ENCODE peak calls at places on chromosome 12, in eight cellular contexts. N, D, G, S, Q, R, M and W are unnamed samples.

GRCh38 chr12:111440631-111441030 is 34.9 kb downstream of the SH2B3 start:
- DNase-seq in R (no peak), Q (no peak), M (no peak), N (no peak), D (no peak), S (no peak), G (no peak), W (no peak)

GRCh38 chr12:118102070-118102469 is 1.7 kb downstream of the VSIG10 start:
- DNase-seq in M (no peak), G (peak), S (no peak), R (peak), N (no peak), D (no peak), Q (peak), W (no peak)

GRCh38 chr12:101877816-101878811 is 734 bp downstream of the DRAM1 start:
- DNase-seq in Q (no peak), M (peak), S (no peak), N (peak), D (peak), R (peak), G (no peak), W (no peak)

GRCh38 chr12:124742111-124742510 is 121.6 kb downstream of the SCARB1 start:
- DNase-seq in S (no peak), M (no peak), N (no peak), R (no peak), D (no peak), G (no peak), Q (no peak), W (no peak)

GRCh38 chr12:40202095-40203059 is 22.4 kb upstream of the LRRK2 start:
- DNase-seq in N (no peak), D (no peak), G (no peak), S (no peak), M (no peak), R (no peak), Q (no peak), W (no peak)

GRCh38 chr12:48998497-48999353 is 450 bp downstream of the DDN start:
- DNase-seq in R (no peak), S (no peak), G (no peak), N (no peak), D (no peak), Q (peak), M (no peak), W (no peak)

GRCh38 chr12:122517877-122518276 is 8.9 kb downstream of the RSRC2 start:
- DNase-seq in S (peak), R (no peak), N (no peak), M (no peak), G (no peak), D (no peak), Q (peak), W (no peak)

GRCh38 chr12:27899151-27899661 is 73.3 kb downstream of the PTHLH start:
- DNase-seq in D (peak), Q (peak), N (no peak), S (peak), R (no peak), M (no peak), G (no peak), W (no peak)

GRCh38 chr12:128973883-128974681 is 120.8 kb downstream of the GLT1D1 start:
- DNase-seq in R (no peak), G (no peak), N (no peak), S (no peak), M (no peak), Q (no peak), D (no peak), W (no peak)

GRCh38 chr12:104215638-104216297 is at the start of gene TXNRD1:
- DNase-seq in R (peak), N (peak), G (peak), M (peak), Q (peak), D (peak), S (peak), W (peak)

GRCh38 chr12:116323696-116324386 is 46.3 kb upstream of the MED13L start:
- DNase-seq in G (no peak), D (no peak), Q (no peak), M (no peak), S (no peak), N (no peak), R (no peak), W (no peak)

GRCh38 chr12:99154264-99154982 is 493.1 kb upstream of the GARIN6 start:
- DNase-seq in R (no peak), G (no peak), D (no peak), Q (no peak), M (no peak), N (no peak), S (no peak), W (no peak)

GRCh38 chr12:67925551-67925950 is 63.7 kb upstream of the IFNG-AS1 start:
- DNase-seq in N (no peak), M (no peak), D (no peak), G (no peak), S (no peak), Q (no peak), R (no peak), W (no peak)

GRCh38 chr12:143964-144649 is 69.8 kb downstream of the SLC6A12 start:
- DNase-seq in S (no peak), M (no peak), D (no peak), N (no peak), Q (no peak), G (no peak), R (no peak), W (no peak)

GRCh38 chr12:15563683-15564082 is 225.5 kb downstream of the EPS8 start:
- DNase-seq in Q (peak), R (no peak), S (peak), D (peak), N (peak), G (no peak), M (peak), W (no peak)

GRCh38 chr12:16155938-16156337 is 121.5 kb downstream of the SLC15A5 start:
- DNase-seq in S (peak), R (no peak), Q (no peak), M (no peak), G (no peak), N (no peak), D (no peak), W (no peak)

GRCh38 chr12:114415525-114415868 is 9.6 kb upstream of the TBX5 start:
- DNase-seq in Q (no peak), S (no peak), D (no peak), M (no peak), R (no peak), G (no peak), N (no peak), W (no peak)

GRCh38 chr12:114414866-114415524 is 9.1 kb upstream of the TBX5 start:
- DNase-seq in R (no peak), G (no peak), M (no peak), D (no peak), Q (peak), S (no peak), N (no peak), W (no peak)

GRCh38 chr12:114416028-114416427 is 10.1 kb upstream of the TBX5 start:
- DNase-seq in D (no peak), Q (no peak), R (no peak), N (no peak), M (no peak), S (no peak), G (no peak), W (no peak)

GRCh38 chr12:114412825-114413749 is 7.1 kb upstream of the TBX5 start:
- DNase-seq in Q (peak), S (no peak), R (no peak), M (no peak), N (no peak), G (no peak), D (no peak), W (no peak)

GRCh38 chr12:114414031-114414865 is 8.3 kb upstream of the TBX5 start:
- DNase-seq in M (no peak), G (no peak), S (no peak), Q (peak), N (no peak), D (no peak), R (no peak), W (no peak)
- H3K4me3 ChIP-seq in M (no peak), G (no peak), S (no peak), Q (peak), N (no peak), D (no peak), R (no peak), W (no peak)

DNA sequence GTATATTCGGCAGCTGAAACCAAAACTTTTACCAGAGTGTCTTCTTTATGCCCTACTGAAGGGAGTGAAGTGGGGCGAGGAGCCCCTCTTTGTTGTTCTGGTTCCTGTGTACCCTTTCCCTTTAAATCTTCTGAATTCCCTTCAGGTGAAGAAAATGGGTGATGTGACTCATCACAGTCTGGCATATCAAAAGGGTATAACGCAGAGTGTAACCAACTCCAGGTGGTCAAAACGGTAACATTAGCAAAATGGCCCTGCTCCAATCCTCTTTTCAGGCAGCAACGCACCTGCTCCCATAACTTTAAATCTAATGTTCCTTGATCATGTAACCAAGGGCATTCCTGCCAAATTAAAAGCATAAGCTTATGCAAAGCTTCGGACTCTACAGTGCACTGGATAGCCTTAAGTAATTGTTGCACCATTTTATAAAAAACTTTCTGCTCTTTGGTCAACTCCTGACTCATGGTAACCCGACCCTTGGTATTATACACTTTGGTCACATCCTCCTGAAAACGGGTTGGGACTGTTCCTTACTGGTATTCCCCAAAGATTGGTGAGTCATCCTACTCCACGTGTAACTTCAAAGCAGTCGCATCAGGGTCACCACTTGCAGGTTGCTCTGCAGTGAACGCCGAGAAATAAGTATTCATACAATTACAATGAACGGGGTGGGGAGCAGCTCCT is 83.1 kb downstream of the KCNMB4 start:
- DNase-seq in G (peak), Q (peak), R (no peak), N (no peak), M (no peak), S (no peak), D (no peak), W (no peak)
- H3K4me3 ChIP-seq in G (peak), Q (no peak), R (no peak), N (no peak), M (no peak), S (no peak), D (no peak), W (no peak)

GRCh38 chr12:25455696-25456095 is 97.4 kb downstream of the LMNTD1 start:
- DNase-seq in N (no peak), Q (no peak), R (no peak), G (no peak), M (no peak), D (no peak), S (no peak), W (no peak)

GRCh38 chr12:25463005-25463404 is 90.1 kb downstream of the LMNTD1 start:
- DNase-seq in S (no peak), Q (no peak), M (no peak), R (no peak), D (no peak), G (no peak), N (no peak), W (no peak)

GRCh38 chr12:25456474-25456873 is 96.6 kb downstream of the LMNTD1 start:
- DNase-seq in R (no peak), S (no peak), M (no peak), D (no peak), G (no peak), Q (no peak), N (no peak), W (no peak)

GRCh38 chr12:25459541-25459951 is 93.5 kb downstream of the LMNTD1 start:
- DNase-seq in D (no peak), S (no peak), N (no peak), Q (no peak), G (no peak), M (no peak), R (no peak), W (no peak)

GRCh38 chr12:25458047-25458552 is 95.0 kb downstream of the LMNTD1 start:
- DNase-seq in G (peak), N (peak), M (no peak), R (no peak), Q (peak), S (peak), D (no peak), W (no peak)
- H3K4me3 ChIP-seq in G (peak), N (no peak), M (no peak), R (no peak), Q (peak), S (no peak), D (no peak), W (no peak)

GRCh38 chr12:93594766-93595165 is 22.3 kb downstream of the SOCS2 start:
- DNase-seq in S (no peak), D (no peak), M (no peak), N (no peak), G (no peak), Q (no peak), R (no peak), W (no peak)
- H3K4me3 ChIP-seq in S (no peak), D (no peak), M (no peak), N (no peak), G (no peak), Q (no peak), R (no peak), W (no peak)